ENCODE peak calls at places on chromosomes 11 and 22, in ten cellular contexts. One of them, this sample, is unnamed.
A peak's percentile ranks its signal among the peaks of the same experiment; 100 is the strongest.

GRCh38 chr22:46777609-46777970 is 15.1 kb downstream of the TBC1D22A start:
- DNase-seq in lower leg skin: no peak
- DNase-seq in aorta: peak; percentile 78
- DNase-seq in lung: no peak
- DNase-seq in colonic mucosa: no peak
- DNase-seq in heart right ventricle: no peak
- DNase-seq in dorsolateral prefrontal cortex: no peak
- DNase-seq in neuronal stem cell: no peak
- DNase-seq in HCT116: no peak
- DNase-seq in CD4-positive, CD25-positive, alpha-beta regulatory T cell: no peak
- DNase-seq in this sample: no peak

GRCh38 chr11:86800076-86800955 is at the start of gene PRSS23:
- DNase-seq in lower leg skin: peak; percentile 92
- DNase-seq in aorta: peak; percentile 84
- DNase-seq in lung: peak; percentile 61
- DNase-seq in colonic mucosa: peak; percentile 77
- DNase-seq in heart right ventricle: peak; percentile 52
- DNase-seq in dorsolateral prefrontal cortex: peak; percentile 63
- DNase-seq in neuronal stem cell: peak; percentile 79
- DNase-seq in HCT116: no peak
- DNase-seq in CD4-positive, CD25-positive, alpha-beta regulatory T cell: no peak
- DNase-seq in this sample: peak; percentile 39

GRCh38 chr22:44172370-44173108 is 8.2 kb upstream of the PARVG start:
- DNase-seq in lower leg skin: peak; percentile 94
- DNase-seq in aorta: peak; percentile 90
- DNase-seq in lung: peak; percentile 76
- DNase-seq in colonic mucosa: peak; percentile 29
- DNase-seq in heart right ventricle: peak; percentile 32
- DNase-seq in dorsolateral prefrontal cortex: peak; percentile 77
- DNase-seq in neuronal stem cell: no peak
- DNase-seq in HCT116: no peak
- DNase-seq in CD4-positive, CD25-positive, alpha-beta regulatory T cell: no peak
- DNase-seq in this sample: no peak

GRCh38 chr11:18132341-18132740 is at the start of gene MRGPRX3:
- DNase-seq in lower leg skin: no peak
- DNase-seq in aorta: no peak
- DNase-seq in lung: no peak
- DNase-seq in colonic mucosa: no peak
- DNase-seq in heart right ventricle: no peak
- DNase-seq in dorsolateral prefrontal cortex: no peak
- DNase-seq in neuronal stem cell: no peak
- DNase-seq in HCT116: no peak
- DNase-seq in CD4-positive, CD25-positive, alpha-beta regulatory T cell: no peak
- DNase-seq in this sample: no peak

GRCh38 chr11:17845431-17845881 is 110.9 kb downstream of the KCNC1 start:
- DNase-seq in lower leg skin: no peak
- DNase-seq in aorta: no peak
- DNase-seq in lung: no peak
- DNase-seq in colonic mucosa: no peak
- DNase-seq in heart right ventricle: no peak
- DNase-seq in dorsolateral prefrontal cortex: no peak
- DNase-seq in neuronal stem cell: no peak
- DNase-seq in HCT116: no peak
- DNase-seq in CD4-positive, CD25-positive, alpha-beta regulatory T cell: no peak
- DNase-seq in this sample: no peak

GRCh38 chr11:44955019-44955738 is 4.5 kb upstream of the TP53I11 start:
- DNase-seq in lower leg skin: peak; percentile 92
- DNase-seq in aorta: peak; percentile 80
- DNase-seq in lung: peak; percentile 71
- DNase-seq in colonic mucosa: peak; percentile 74
- DNase-seq in heart right ventricle: peak; percentile 70
- DNase-seq in dorsolateral prefrontal cortex: no peak
- DNase-seq in neuronal stem cell: no peak
- DNase-seq in HCT116: no peak
- DNase-seq in CD4-positive, CD25-positive, alpha-beta regulatory T cell: no peak
- DNase-seq in this sample: peak; percentile 95

GRCh38 chr11:67522338-67522737 is 908 bp downstream of the CABP2 start:
- DNase-seq in lower leg skin: no peak
- DNase-seq in aorta: no peak
- DNase-seq in lung: no peak
- DNase-seq in colonic mucosa: no peak
- DNase-seq in heart right ventricle: no peak
- DNase-seq in dorsolateral prefrontal cortex: no peak
- DNase-seq in neuronal stem cell: no peak
- DNase-seq in HCT116: no peak
- DNase-seq in CD4-positive, CD25-positive, alpha-beta regulatory T cell: no peak
- DNase-seq in this sample: no peak

GRCh38 chr11:29119116-29119515 is 897.7 kb downstream of the KCNA4 start:
- DNase-seq in lower leg skin: no peak
- DNase-seq in aorta: no peak
- DNase-seq in lung: no peak
- DNase-seq in colonic mucosa: no peak
- DNase-seq in heart right ventricle: no peak
- DNase-seq in dorsolateral prefrontal cortex: no peak
- DNase-seq in neuronal stem cell: no peak
- DNase-seq in HCT116: no peak
- DNase-seq in CD4-positive, CD25-positive, alpha-beta regulatory T cell: no peak
- DNase-seq in this sample: no peak

GRCh38 chr11:3132831-3133455 is 32.2 kb downstream of the OSBPL5 start:
- DNase-seq in lower leg skin: peak; percentile 79
- DNase-seq in aorta: peak; percentile 30
- DNase-seq in lung: no peak
- DNase-seq in colonic mucosa: no peak
- DNase-seq in heart right ventricle: no peak
- DNase-seq in dorsolateral prefrontal cortex: peak; percentile 26
- DNase-seq in neuronal stem cell: no peak
- DNase-seq in HCT116: no peak
- DNase-seq in CD4-positive, CD25-positive, alpha-beta regulatory T cell: no peak
- DNase-seq in this sample: no peak

GRCh38 chr11:46378296-46378695 is 3.2 kb upstream of the MDK start:
- DNase-seq in lower leg skin: no peak
- DNase-seq in aorta: no peak
- DNase-seq in lung: no peak
- DNase-seq in colonic mucosa: no peak
- DNase-seq in heart right ventricle: no peak
- DNase-seq in dorsolateral prefrontal cortex: no peak
- DNase-seq in neuronal stem cell: no peak
- DNase-seq in HCT116: no peak
- DNase-seq in CD4-positive, CD25-positive, alpha-beta regulatory T cell: no peak
- DNase-seq in this sample: no peak

GRCh38 chr11:76698321-76699043 is 27.9 kb upstream of the LRRC32 start:
- DNase-seq in lower leg skin: no peak
- DNase-seq in aorta: no peak
- DNase-seq in lung: no peak
- DNase-seq in colonic mucosa: no peak
- DNase-seq in heart right ventricle: no peak
- DNase-seq in dorsolateral prefrontal cortex: no peak
- DNase-seq in neuronal stem cell: no peak
- DNase-seq in HCT116: peak; percentile 34
- DNase-seq in CD4-positive, CD25-positive, alpha-beta regulatory T cell: no peak
- DNase-seq in this sample: peak; percentile 17

GRCh38 chr11:119420631-119421030 is 2.3 kb downstream of the THY1 start:
- DNase-seq in lower leg skin: no peak
- DNase-seq in aorta: no peak
- DNase-seq in lung: no peak
- DNase-seq in colonic mucosa: no peak
- DNase-seq in heart right ventricle: no peak
- DNase-seq in dorsolateral prefrontal cortex: no peak
- DNase-seq in neuronal stem cell: no peak
- DNase-seq in HCT116: no peak
- DNase-seq in CD4-positive, CD25-positive, alpha-beta regulatory T cell: no peak
- DNase-seq in this sample: no peak

GRCh38 chr11:119421351-119421750 is 1.6 kb downstream of the THY1 start:
- DNase-seq in lower leg skin: no peak
- DNase-seq in aorta: no peak
- DNase-seq in lung: no peak
- DNase-seq in colonic mucosa: no peak
- DNase-seq in heart right ventricle: no peak
- DNase-seq in dorsolateral prefrontal cortex: no peak
- DNase-seq in neuronal stem cell: no peak
- DNase-seq in HCT116: no peak
- DNase-seq in CD4-positive, CD25-positive, alpha-beta regulatory T cell: no peak
- DNase-seq in this sample: no peak

GRCh38 chr11:119423459-119424254 is 685 bp upstream of the THY1 start:
- DNase-seq in lower leg skin: no peak
- DNase-seq in aorta: no peak
- DNase-seq in lung: no peak
- DNase-seq in colonic mucosa: no peak
- DNase-seq in heart right ventricle: no peak
- DNase-seq in dorsolateral prefrontal cortex: no peak
- DNase-seq in neuronal stem cell: no peak
- DNase-seq in HCT116: no peak
- DNase-seq in CD4-positive, CD25-positive, alpha-beta regulatory T cell: no peak
- DNase-seq in this sample: no peak

GRCh38 chr11:119422505-119423416 is at the start of gene THY1:
- DNase-seq in lower leg skin: no peak
- DNase-seq in aorta: peak; percentile 45
- DNase-seq in lung: no peak
- DNase-seq in colonic mucosa: no peak
- DNase-seq in heart right ventricle: peak; percentile 30
- DNase-seq in dorsolateral prefrontal cortex: peak; percentile 87
- DNase-seq in neuronal stem cell: peak; percentile 67
- DNase-seq in HCT116: no peak
- DNase-seq in CD4-positive, CD25-positive, alpha-beta regulatory T cell: no peak
- DNase-seq in this sample: no peak

DNA sequence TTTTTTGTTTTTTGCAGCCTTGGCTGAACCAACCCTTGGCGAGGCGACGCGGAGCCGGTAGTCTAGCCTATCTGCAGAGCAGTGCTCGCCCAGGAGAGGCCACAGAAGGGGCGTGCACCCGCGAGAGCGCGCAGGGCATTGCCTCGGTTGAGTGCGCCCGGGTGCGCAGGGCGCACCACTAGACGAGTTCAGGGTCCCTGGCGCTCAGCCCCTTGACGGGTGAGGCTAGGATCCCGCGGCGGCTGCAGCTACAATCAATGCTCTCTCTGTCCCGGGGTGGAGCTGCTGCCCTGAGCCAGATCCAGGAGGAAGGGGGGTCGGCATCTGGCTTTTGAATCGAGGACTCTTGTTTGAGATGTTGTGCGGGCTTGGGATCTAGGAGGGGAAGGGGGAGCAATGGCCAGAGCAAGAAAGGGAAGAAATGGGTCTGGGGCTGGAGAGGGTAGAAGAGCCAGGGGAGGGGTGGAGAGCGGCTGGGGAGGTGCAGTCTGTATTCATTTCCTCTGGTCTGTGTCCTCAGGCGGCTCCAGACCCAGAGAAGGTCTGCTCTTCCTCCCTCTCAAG is 949 bp downstream of the THY1 start:
- DNase-seq in lower leg skin: no peak
- DNase-seq in aorta: peak; percentile 47
- DNase-seq in lung: no peak
- DNase-seq in colonic mucosa: no peak
- DNase-seq in heart right ventricle: no peak
- DNase-seq in dorsolateral prefrontal cortex: no peak
- DNase-seq in neuronal stem cell: peak; percentile 40
- DNase-seq in HCT116: no peak
- DNase-seq in CD4-positive, CD25-positive, alpha-beta regulatory T cell: no peak
- DNase-seq in this sample: no peak
- H3K4me3 ChIP-seq in lower leg skin: no peak overlapping the region
- H3K4me3 ChIP-seq in aorta: no peak overlapping the region
- H3K4me3 ChIP-seq in lung: peak overlapping the region; percentile 3
- H3K4me3 ChIP-seq in colonic mucosa: peak overlapping the region; percentile 27
- H3K4me3 ChIP-seq in heart right ventricle: peak overlapping the region; percentile 4
- H3K4me3 ChIP-seq in dorsolateral prefrontal cortex: peak overlapping the region; percentile 84
- H3K4me3 ChIP-seq in neuronal stem cell: peak overlapping the region; percentile 95
- H3K4me3 ChIP-seq in HCT116: no peak overlapping the region
- H3K4me3 ChIP-seq in CD4-positive, CD25-positive, alpha-beta regulatory T cell: no peak overlapping the region
- H3K4me3 ChIP-seq in this sample: peak overlapping the region; percentile 38

DNA sequence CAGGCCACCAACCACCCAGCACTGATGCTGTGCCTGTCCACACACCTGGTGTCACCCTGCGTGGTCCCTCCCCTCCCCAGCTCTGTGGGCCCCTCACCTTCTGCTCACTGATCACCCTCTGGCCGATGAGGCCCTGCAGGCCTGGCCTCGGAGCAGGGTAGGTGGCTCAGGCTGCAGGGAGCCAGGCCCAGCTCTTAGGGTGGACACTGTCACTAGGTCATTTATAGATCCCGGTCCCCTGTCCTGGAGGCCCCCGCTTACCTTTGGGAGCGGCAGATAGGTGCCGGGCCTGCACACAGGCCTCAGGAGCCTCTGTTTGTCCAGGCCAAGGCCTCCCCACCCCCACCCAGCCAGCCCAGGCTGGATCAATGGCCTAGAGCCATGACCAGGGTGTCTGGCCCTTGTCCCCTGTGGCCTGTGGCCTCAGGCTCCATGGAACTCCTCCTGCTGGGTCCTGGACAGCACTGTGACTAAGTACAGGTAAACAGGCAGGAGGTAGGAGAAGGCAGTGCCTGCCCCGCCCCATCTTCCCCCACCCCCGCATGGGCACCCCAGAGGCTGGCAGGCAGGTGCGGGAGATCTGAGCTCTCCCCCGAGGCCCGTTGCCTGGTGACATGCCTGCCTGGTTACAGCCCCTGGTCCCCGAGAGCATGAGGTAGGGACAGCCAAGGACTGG is at the start of gene TMPRSS6:
- DNase-seq in lower leg skin: no peak
- DNase-seq in aorta: no peak
- DNase-seq in lung: no peak
- DNase-seq in colonic mucosa: no peak
- DNase-seq in heart right ventricle: no peak
- DNase-seq in dorsolateral prefrontal cortex: no peak
- DNase-seq in neuronal stem cell: no peak
- DNase-seq in HCT116: no peak
- DNase-seq in CD4-positive, CD25-positive, alpha-beta regulatory T cell: no peak
- DNase-seq in this sample: no peak
- H3K4me3 ChIP-seq in lower leg skin: no peak within 1 kb of the TSS
- H3K4me3 ChIP-seq in aorta: no peak within 1 kb of the TSS
- H3K4me3 ChIP-seq in lung: no peak within 1 kb of the TSS
- H3K4me3 ChIP-seq in colonic mucosa: no peak within 1 kb of the TSS
- H3K4me3 ChIP-seq in heart right ventricle: no peak within 1 kb of the TSS
- H3K4me3 ChIP-seq in dorsolateral prefrontal cortex: no peak within 1 kb of the TSS
- H3K4me3 ChIP-seq in neuronal stem cell: no peak within 1 kb of the TSS
- H3K4me3 ChIP-seq in HCT116: no peak within 1 kb of the TSS
- H3K4me3 ChIP-seq in CD4-positive, CD25-positive, alpha-beta regulatory T cell: no peak within 1 kb of the TSS
- H3K4me3 ChIP-seq in this sample: no peak within 1 kb of the TSS

GRCh38 chr22:18091916-18092526 is 14.2 kb downstream of the PEX26 start:
- DNase-seq in lower leg skin: peak; percentile 93
- DNase-seq in aorta: peak; percentile 81
- DNase-seq in lung: peak; percentile 38
- DNase-seq in colonic mucosa: peak; percentile 89
- DNase-seq in heart right ventricle: peak; percentile 73
- DNase-seq in dorsolateral prefrontal cortex: peak; percentile 79
- DNase-seq in neuronal stem cell: no peak
- DNase-seq in HCT116: no peak
- DNase-seq in CD4-positive, CD25-positive, alpha-beta regulatory T cell: no peak
- DNase-seq in this sample: no peak
- H3K4me3 ChIP-seq in lower leg skin: no peak overlapping the region
- H3K4me3 ChIP-seq in aorta: no peak overlapping the region
- H3K4me3 ChIP-seq in lung: no peak overlapping the region
- H3K4me3 ChIP-seq in colonic mucosa: peak overlapping the region; percentile 5
- H3K4me3 ChIP-seq in heart right ventricle: no peak overlapping the region
- H3K4me3 ChIP-seq in dorsolateral prefrontal cortex: no peak overlapping the region
- H3K4me3 ChIP-seq in neuronal stem cell: no peak overlapping the region
- H3K4me3 ChIP-seq in HCT116: no peak overlapping the region
- H3K4me3 ChIP-seq in CD4-positive, CD25-positive, alpha-beta regulatory T cell: no peak overlapping the region
- H3K4me3 ChIP-seq in this sample: no peak overlapping the region

DNA sequence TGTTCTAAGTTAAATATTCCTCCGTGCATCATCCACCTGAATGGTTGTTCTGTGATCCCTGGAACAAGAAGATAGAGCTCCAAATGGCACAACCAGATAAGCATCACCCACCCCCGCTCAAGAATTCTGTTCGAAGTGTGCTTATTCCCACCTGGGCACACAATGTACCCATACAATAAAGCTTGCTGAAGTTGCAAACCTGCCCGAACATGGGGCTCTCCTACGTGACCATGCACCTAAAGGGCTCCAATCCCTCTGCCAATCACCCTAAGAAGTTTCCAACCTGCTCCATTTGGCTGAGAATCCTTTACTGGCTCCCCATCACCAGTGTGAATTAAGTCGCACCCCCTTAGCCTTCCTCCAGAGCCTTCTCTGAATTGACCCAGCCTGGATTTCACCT is 1157.4 kb downstream of the TBC1D22A start:
- DNase-seq in lower leg skin: peak; percentile 53
- DNase-seq in aorta: no peak
- DNase-seq in lung: no peak
- DNase-seq in colonic mucosa: no peak
- DNase-seq in heart right ventricle: no peak
- DNase-seq in dorsolateral prefrontal cortex: no peak
- DNase-seq in neuronal stem cell: no peak
- DNase-seq in HCT116: no peak
- DNase-seq in CD4-positive, CD25-positive, alpha-beta regulatory T cell: no peak
- DNase-seq in this sample: no peak
- H3K4me3 ChIP-seq in lower leg skin: no peak overlapping the region
- H3K4me3 ChIP-seq in aorta: no peak overlapping the region
- H3K4me3 ChIP-seq in lung: no peak overlapping the region
- H3K4me3 ChIP-seq in colonic mucosa: no peak overlapping the region
- H3K4me3 ChIP-seq in heart right ventricle: no peak overlapping the region
- H3K4me3 ChIP-seq in dorsolateral prefrontal cortex: no peak overlapping the region
- H3K4me3 ChIP-seq in neuronal stem cell: no peak overlapping the region
- H3K4me3 ChIP-seq in HCT116: no peak overlapping the region
- H3K4me3 ChIP-seq in CD4-positive, CD25-positive, alpha-beta regulatory T cell: no peak overlapping the region
- H3K4me3 ChIP-seq in this sample: no peak overlapping the region

This sample was measured in SJCRH30.